ENCODE peak calls at places on chromosomes 11 and 22, in seven cellular contexts. R is foreskin fibroblast, I is fibroblast of lung, K is adrenal gland, B is esophagus muscularis mucosa, Y is kidney epithelial cell, V is testis. S is an unnamed sample.

GRCh38 chr11:116703421-116703820 is 69.4 kb downstream of the BUD13 start:
- DNase-seq in R (no peak), I (peak), K (no peak), B (no peak), Y (no peak), V (no peak), S (no peak)

GRCh38 chr11:118625976-118626375 is 18.6 kb downstream of the PHLDB1 start:
- DNase-seq in R (no peak), I (no peak), K (no peak), B (no peak), Y (no peak), V (no peak), S (no peak)

GRCh38 chr22:39522567-39523300 is 2.4 kb downstream of the ATF4 start:
- DNase-seq in R (peak), I (peak), K (peak), B (no peak), Y (no peak), V (no peak), S (no peak)

GRCh38 chr11:103327721-103328120 is 218.5 kb downstream of the DYNC2H1 start:
- DNase-seq in R (no peak), I (no peak), K (no peak), B (no peak), Y (no peak), V (no peak), S (no peak)

GRCh38 chr22:31615481-31615840 is 46.6 kb downstream of the PISD start:
- DNase-seq in R (no peak), I (no peak), K (no peak), B (no peak), Y (no peak), V (no peak), S (no peak)

GRCh38 chr11:125168875-125169537 is 4.5 kb downstream of the PKNOX2 start:
- DNase-seq in R (no peak), I (peak), K (no peak), B (no peak), Y (no peak), V (no peak), S (no peak)

GRCh38 chr11:9251306-9251705 is 13.8 kb downstream of the DENND5A start:
- DNase-seq in R (no peak), I (no peak), K (no peak), B (no peak), Y (no peak), V (no peak), S (no peak)

GRCh38 chr11:76783901-76784813 is 1.0 kb downstream of the TSKU start:
- DNase-seq in R (peak), I (peak), K (peak), B (no peak), Y (no peak), V (peak), S (no peak)

GRCh38 chr11:69357458-69358397 is 63.8 kb downstream of the MYEOV start:
- DNase-seq in R (no peak), I (no peak), K (no peak), B (peak), Y (no peak), V (peak), S (no peak)

GRCh38 chr11:35056391-35057093 is 82.4 kb upstream of the CD44 start:
- DNase-seq in R (no peak), I (no peak), K (no peak), B (no peak), Y (no peak), V (no peak), S (no peak)

GRCh38 chr11:14413307-14414072 is 54.5 kb upstream of the RRAS2 start:
- DNase-seq in R (peak), I (peak), K (peak), B (no peak), Y (no peak), V (no peak), S (peak)

GRCh38 chr11:102546427-102546826 is 15.9 kb upstream of the MMP7 start:
- DNase-seq in R (no peak), I (no peak), K (no peak), B (no peak), Y (no peak), V (no peak), S (no peak)

GRCh38 chr11:23725752-23726151 is 771.1 kb upstream of the LUZP2 start:
- DNase-seq in R (no peak), I (peak), K (no peak), B (no peak), Y (no peak), V (no peak), S (peak)

GRCh38 chr11:87743002-87743401 is 432.2 kb downstream of the RAB38 start:
- DNase-seq in R (no peak), I (no peak), K (no peak), B (no peak), Y (no peak), V (no peak), S (no peak)

GRCh38 chr11:34204396-34205279 is 99.2 kb downstream of the NAT10 start:
- DNase-seq in R (no peak), I (no peak), K (no peak), B (no peak), Y (peak), V (no peak), S (no peak)

GRCh38 chr11:62721994-62722393 is 5.3 kb downstream of the HNRNPUL2 start:
- DNase-seq in R (no peak), I (no peak), K (no peak), B (no peak), Y (no peak), V (no peak), S (peak)

GRCh38 chr11:70505761-70506657 is 107.7 kb downstream of the CTTN start:
- DNase-seq in R (no peak), I (no peak), K (no peak), B (no peak), Y (no peak), V (no peak), S (no peak)

GRCh38 chr22:44430716-44431115 is 67.3 kb downstream of the RTL6 start:
- DNase-seq in R (no peak), I (no peak), K (no peak), B (no peak), Y (no peak), V (no peak), S (no peak)

GRCh38 chr11:70415642-70416395 is 17.5 kb downstream of the CTTN start:
- DNase-seq in R (peak), I (peak), K (no peak), B (no peak), Y (no peak), V (no peak), S (no peak)

GRCh38 chr11:93983542-93984204 is 37.5 kb upstream of the HEPHL1 start:
- DNase-seq in R (no peak), I (no peak), K (no peak), B (no peak), Y (no peak), V (peak), S (no peak)

GRCh38 chr11:114942207-114942606 is 263.9 kb downstream of the NXPE2 start:
- DNase-seq in R (no peak), I (no peak), K (no peak), B (no peak), Y (no peak), V (no peak), S (no peak)

DNA sequence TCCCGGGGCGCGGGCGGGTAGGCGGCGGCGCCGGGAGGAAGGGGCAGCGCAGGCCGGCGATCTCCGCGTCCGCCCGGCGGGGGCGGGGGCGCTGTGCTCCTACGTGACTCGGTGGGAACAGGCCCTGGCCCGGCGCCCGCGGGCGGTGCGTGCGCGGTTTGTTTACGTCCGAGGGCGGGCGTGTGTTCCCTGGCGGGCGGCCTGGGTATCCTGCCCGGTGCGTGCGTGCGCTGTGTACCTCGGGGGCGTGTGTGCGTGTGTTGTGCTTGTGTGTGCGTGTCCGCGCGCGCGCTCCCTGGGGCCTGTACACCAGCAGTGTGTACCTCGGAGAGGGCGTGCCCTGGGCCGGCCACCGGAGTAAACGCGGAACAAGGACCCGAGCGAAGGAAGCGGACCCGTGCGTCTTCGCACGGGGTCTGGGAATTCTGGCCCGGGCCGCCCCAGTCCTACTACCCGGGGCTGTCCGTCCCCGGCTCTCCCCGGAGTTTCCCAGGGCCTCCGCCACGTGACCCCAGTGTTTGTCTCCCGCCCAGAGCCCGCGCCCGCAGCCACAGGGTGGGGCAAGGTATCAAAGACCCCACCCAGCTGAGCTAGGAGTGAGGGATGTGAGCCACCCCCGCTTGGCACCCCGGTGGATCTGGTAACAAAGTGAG is 769 bp downstream of the MAFF start:
- DNase-seq in R (peak), I (peak), K (peak), B (no peak), Y (no peak), V (peak), S (peak)
- TF ChIP-seq CTCF in R (no peak), I (no peak), K (peak), B (peak), Y (no peak), V (peak), S (no peak)

GRCh38 chr11:554824-555499 is 5.6 kb downstream of the LMNTD2 start:
- DNase-seq in R (no peak), I (peak), K (peak), B (no peak), Y (no peak), V (peak), S (no peak)
- H3K4me3 ChIP-seq in R (no peak), I (no peak), K (no peak), B (peak), Y (peak), V (peak), S (peak)

GRCh38 chr11:1826552-1827094 is 8.2 kb upstream of the SYT8 start:
- DNase-seq in R (peak), I (peak), K (peak), B (no peak), Y (no peak), V (peak), S (peak)
- TF ChIP-seq CTCF in R (no peak), I (no peak), K (no peak), B (no peak), Y (no peak), V (no peak), S (peak)

DNA sequence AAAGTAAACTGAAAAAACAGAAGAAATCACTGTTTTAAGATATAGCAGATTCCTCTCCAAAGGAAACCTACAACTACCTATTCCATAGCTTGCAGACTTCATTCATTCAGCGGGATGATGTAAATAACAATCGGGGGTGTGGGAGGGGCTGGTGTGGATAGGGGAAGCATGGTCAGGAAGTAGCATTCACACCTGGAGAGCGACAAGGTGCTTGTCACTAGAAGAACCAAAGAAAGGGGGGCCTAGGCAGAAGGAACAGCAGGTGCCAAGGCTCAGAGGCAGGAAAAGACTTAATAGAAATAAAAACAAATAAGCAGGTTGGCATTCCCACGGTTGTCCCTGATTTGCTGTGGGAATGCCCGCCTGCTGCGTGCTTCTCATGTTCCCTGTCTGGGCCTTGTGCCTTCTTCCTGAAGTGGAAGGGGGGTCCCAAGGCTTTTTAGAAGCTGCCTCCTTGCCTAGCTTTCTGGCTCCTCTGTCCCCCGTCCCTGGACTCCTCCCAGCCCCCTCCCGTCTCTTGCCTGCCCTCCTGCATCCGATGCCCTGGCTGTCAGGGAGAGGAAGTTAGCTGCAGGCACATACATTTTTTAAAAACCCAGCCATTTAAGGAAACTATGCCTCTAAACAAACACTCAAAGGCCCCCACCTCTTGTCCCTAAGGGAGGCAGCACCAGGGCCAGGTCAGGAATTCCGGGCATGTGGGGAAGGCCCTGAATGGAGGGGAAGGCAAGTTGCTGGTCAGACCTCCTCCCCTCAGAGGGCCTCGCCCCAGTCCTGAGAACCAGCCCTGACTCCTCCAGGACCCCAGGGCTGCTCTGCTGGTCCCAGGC is 54.7 kb upstream of the PRDM11 start:
- DNase-seq in R (no peak), I (peak), K (no peak), B (no peak), Y (no peak), V (no peak), S (no peak)
- H3K4me3 ChIP-seq in R (no peak), I (no peak), K (no peak), B (no peak), Y (no peak), V (no peak), S (no peak)

GRCh38 chr11:68297812-68298658 is 14.4 kb upstream of the LRP5 start:
- DNase-seq in R (peak), I (peak), K (peak), B (peak), Y (no peak), V (peak), S (peak)

GRCh38 chr11:68297494-68297811 is 14.9 kb upstream of the LRP5 start:
- DNase-seq in R (no peak), I (no peak), K (no peak), B (no peak), Y (no peak), V (no peak), S (no peak)

GRCh38 chr11:68298659-68299516 is 13.5 kb upstream of the LRP5 start:
- DNase-seq in R (no peak), I (no peak), K (no peak), B (no peak), Y (no peak), V (no peak), S (no peak)

GRCh38 chr11:68302256-68303054 is 9.9 kb upstream of the LRP5 start:
- DNase-seq in R (no peak), I (peak), K (no peak), B (no peak), Y (peak), V (no peak), S (no peak)

GRCh38 chr11:68300076-68300830 is 12.1 kb upstream of the LRP5 start:
- DNase-seq in R (no peak), I (no peak), K (no peak), B (no peak), Y (no peak), V (no peak), S (no peak)
- TF ChIP-seq CTCF in R (no peak), I (no peak), K (no peak), B (no peak), Y (no peak), V (no peak), S (no peak)

GRCh38 chr11:12064136-12064953 is 46.0 kb upstream of the MICAL2 start:
- DNase-seq in R (no peak), I (no peak), K (no peak), B (no peak), Y (no peak), V (no peak), S (no peak)
- H3K4me3 ChIP-seq in R (no peak), I (no peak), K (no peak), B (no peak), Y (no peak), V (no peak), S (no peak)

DNA sequence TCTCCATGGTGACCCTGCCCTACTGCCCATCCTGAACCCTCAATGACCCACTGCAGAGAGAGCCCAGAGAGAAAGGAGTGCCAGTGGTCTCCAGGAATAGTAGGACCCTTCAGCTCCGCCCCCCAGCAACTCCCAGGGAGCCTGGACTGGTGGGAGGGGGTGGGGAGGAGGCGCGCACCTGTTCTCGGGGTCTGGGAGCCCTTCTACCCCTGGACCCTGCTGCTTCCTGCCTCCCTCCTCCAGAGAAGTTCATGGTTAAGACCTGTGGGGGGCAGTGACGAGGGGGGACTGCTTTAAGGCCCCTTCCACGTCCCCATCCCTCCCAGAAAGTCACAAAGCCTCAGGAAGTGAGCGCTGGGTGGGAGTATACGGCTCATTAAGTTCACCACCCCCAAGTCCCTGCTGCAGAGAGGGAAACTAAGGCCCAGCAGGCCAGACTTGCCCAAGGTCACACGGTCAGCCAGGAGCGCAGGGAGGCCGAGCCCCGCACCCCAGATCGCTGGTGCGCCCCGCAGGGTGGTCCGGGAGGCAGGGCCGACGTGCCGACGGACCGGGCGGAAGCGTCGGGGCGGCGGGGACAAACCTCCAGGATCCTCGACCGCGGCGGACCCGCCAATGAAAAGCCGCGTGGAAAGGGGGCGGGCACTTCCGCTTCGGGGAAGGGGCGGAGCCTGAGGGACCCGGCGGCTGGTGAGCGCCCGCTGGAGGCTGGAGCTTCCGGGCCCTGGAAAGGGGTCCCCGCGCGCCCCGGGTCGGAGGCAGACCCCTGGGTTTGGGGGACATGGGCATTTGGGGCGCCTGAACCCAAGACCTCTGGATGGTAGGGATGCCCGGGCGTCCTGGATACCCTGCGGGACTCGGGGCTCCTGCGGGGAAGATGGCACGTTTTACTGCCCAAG is at the start of the genes NUDT22 and TRPT1:
- DNase-seq in R (peak), I (peak), K (peak), B (peak), Y (no peak), V (peak), S (no peak)
- TF ChIP-seq CTCF in R (peak), I (peak), K (no peak), B (no peak), Y (peak), V (peak), S (peak)

DNA sequence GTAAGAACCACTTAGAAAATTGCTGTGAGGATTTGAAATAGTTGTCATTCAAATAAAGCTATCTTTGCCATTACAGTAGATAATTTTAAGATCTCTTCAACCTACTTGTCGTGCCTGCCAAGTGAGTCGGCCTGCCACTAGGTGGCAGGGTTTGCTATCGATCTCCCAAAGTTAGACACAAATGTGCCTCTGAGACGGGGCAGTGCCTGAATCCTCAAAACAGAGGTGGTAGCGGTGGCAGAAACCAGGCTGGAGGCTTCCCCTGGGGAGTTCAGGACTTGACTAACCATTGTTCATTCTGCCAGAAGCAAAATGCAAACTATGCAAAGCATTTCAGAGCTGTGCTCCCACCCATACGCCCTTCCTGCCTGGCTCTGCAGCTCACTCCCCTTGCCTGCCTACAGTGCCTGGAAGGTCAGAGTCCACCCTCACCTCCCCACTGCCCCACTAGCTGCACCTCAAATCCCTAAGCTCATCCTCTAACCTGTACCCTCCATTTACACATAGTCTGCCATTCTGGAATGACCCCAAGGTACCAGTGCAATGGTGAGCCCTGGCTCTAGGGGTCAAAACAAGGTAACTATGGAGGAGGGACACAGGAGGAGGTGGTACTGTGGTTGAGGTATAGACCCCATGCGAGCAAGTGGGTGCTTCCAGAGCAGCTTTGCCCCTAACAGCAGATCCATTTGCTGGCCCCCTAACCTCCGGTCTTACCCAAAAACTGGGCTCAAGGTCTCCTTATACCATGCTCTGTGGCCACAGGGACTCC is 82.1 kb downstream of the C11orf58 start:
- DNase-seq in R (peak), I (peak), K (peak), B (no peak), Y (peak), V (peak), S (peak)
- H3K4me3 ChIP-seq in R (no peak), I (no peak), K (no peak), B (no peak), Y (no peak), V (no peak), S (no peak)

DNA sequence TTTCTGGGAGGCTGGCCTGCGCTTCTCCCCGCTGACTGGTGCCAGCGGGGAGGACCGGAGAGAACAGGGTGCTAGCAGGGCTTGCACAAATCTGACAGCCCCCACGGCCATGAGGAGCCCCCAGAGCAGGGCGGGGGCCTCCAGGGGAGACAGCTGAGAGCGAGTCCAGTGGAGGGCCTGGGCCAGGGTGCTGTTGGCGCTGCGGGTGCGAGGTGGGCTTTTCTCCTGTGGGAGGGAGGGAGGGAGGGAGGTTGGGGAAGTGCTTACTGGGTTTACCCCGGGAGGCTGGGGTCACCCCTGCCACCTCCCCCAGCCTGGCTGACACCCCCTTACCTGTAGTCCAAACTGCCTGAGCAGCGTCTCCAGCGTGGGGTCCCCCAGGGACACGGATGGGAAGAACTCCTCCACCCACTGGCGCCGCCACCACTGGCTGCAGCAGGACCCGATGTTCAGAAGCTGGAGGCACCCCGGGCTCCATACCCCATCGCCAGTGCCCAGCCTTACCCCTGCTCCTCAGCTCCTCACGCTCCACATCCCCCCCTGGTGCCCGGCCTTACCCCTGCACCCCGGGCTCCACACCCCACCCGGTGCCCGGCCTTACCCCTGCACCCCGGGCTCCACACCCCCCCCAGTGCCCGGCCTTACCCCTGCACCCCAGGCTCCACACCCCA is 3.9 kb downstream of the LMF2 start:
- DNase-seq in R (no peak), I (no peak), K (no peak), B (no peak), Y (no peak), V (no peak), S (no peak)
- TF ChIP-seq CTCF in R (no peak), I (no peak), K (no peak), B (no peak), Y (peak), V (no peak), S (peak)

GRCh38 chr22:38338772-38339379 is 21.6 kb upstream of the CSNK1E start:
- DNase-seq in R (peak), I (peak), K (no peak), B (no peak), Y (no peak), V (no peak), S (no peak)

GRCh38 chr22:38335077-38335476 is 17.8 kb upstream of the CSNK1E start:
- DNase-seq in R (peak), I (peak), K (no peak), B (no peak), Y (no peak), V (no peak), S (no peak)

GRCh38 chr22:38336699-38337098 is 19.5 kb upstream of the CSNK1E start:
- DNase-seq in R (no peak), I (no peak), K (no peak), B (no peak), Y (no peak), V (no peak), S (no peak)
- H3K4me3 ChIP-seq in R (peak), I (no peak), K (no peak), B (no peak), Y (no peak), V (peak), S (peak)